ENCODE peak calls at places on chromosomes 4 and X, in six cellular contexts. C, G, O, V, X and N are unnamed samples.

GRCh38 chr4:76782837-76783236 is 115.1 kb downstream of the SOWAHB start:
- DNase-seq in V (no peak), G (peak), O (no peak), C (peak), X (peak), N (no peak)

GRCh38 chrX:69093960-69094935 is 71.0 kb downstream of the PJA1 start:
- DNase-seq in O (peak), V (peak), X (no peak), C (peak), G (peak), N (peak)

GRCh38 chrX:136259543-136259942 is 8.3 kb upstream of the MAP7D3 start:
- DNase-seq in V (no peak), X (no peak), O (no peak), G (peak), C (no peak), N (no peak)

GRCh38 chrX:9285342-9285771 is 179.5 kb upstream of the TBL1X start:
- DNase-seq in O (no peak), G (no peak), X (no peak), V (no peak), C (no peak), N (peak)

GRCh38 chr4:118905546-118905945 is 16.9 kb downstream of the SYNPO2 start:
- DNase-seq in C (peak), X (no peak), G (no peak), O (no peak), V (no peak), N (no peak)

GRCh38 chrX:26918633-26919032 is 544.5 kb downstream of the PPP4R3C start:
- DNase-seq in G (no peak), C (peak), X (no peak), O (no peak), V (peak), N (no peak)

GRCh38 chr4:113142351-113142750 is 92.9 kb downstream of the ANK2 start:
- DNase-seq in C (no peak), G (no peak), V (no peak), X (no peak), O (no peak), N (no peak)

GRCh38 chr4:68724426-68724825 is 54.0 kb upstream of the UGT2B15 start:
- DNase-seq in C (peak), O (no peak), G (no peak), X (no peak), V (no peak), N (no peak)

GRCh38 chrX:51496501-51497291 is at the start of gene NUDT11:
- DNase-seq in G (peak), C (peak), V (peak), X (no peak), O (peak), N (peak)

GRCh38 chrX:38768079-38768478 is 33.2 kb upstream of the MID1IP1 start:
- DNase-seq in O (no peak), G (peak), C (peak), V (no peak), X (peak), N (no peak)

GRCh38 chr4:76342191-76342590 is 35.7 kb downstream of the STBD1 start:
- DNase-seq in O (no peak), G (no peak), C (peak), X (no peak), V (no peak), N (no peak)

GRCh38 chr4:167838686-167839085 is 253.7 kb upstream of the ANXA10 start:
- DNase-seq in G (no peak), C (peak), X (no peak), O (no peak), V (no peak), N (no peak)

GRCh38 chrX:3549442-3549875 is 164.0 kb downstream of the PRKX start:
- DNase-seq in O (peak), X (no peak), C (peak), G (peak), V (peak), N (no peak)

GRCh38 chr4:3501126-3501824 is 30.9 kb downstream of the LRPAP1 start:
- DNase-seq in G (no peak), O (no peak), X (no peak), V (no peak), C (no peak), N (no peak)